ENCODE peak calls at places on chromosomes 13 and 19, in four cellular contexts. H is A549, L is omental fat pad, N is lower leg skin. F is an unnamed sample.

GRCh38 chr19:45637890-45638667 is 1.1 kb downstream of the EML2 start:
- DNase-seq in H (peak; percentile 62), L (no peak), N (no peak), F (no peak)

GRCh38 chr19:13060964-13061927 is 41.4 kb downstream of the LYL1 start:
- DNase-seq in H (peak; percentile 68), L (peak; percentile 72), N (peak; percentile 78), F (peak; percentile 90)

GRCh38 chr19:1408300-1409203 is 1.2 kb downstream of the DAZAP1 start:
- DNase-seq in H (no peak), L (no peak), N (no peak), F (peak; percentile 62)

GRCh38 chr19:37926255-37926654 is 19.2 kb downstream of the SIPA1L3 start:
- DNase-seq in H (no peak), L (no peak), N (no peak), F (no peak)

GRCh38 chr13:71906438-71906837 is 39.4 kb upstream of the DACH1 start:
- DNase-seq in H (no peak), L (no peak), N (no peak), F (no peak)

GRCh38 chr13:45350152-45350551 is 9.2 kb upstream of the TPT1 start:
- DNase-seq in H (no peak), L (no peak), N (no peak), F (no peak)

GRCh38 chr13:27556109-27556508 is 64.2 kb downstream of the LNX2 start:
- DNase-seq in H (peak; percentile 5), L (no peak), N (no peak), F (no peak)

GRCh38 chr13:95535243-95535642 is 17.3 kb upstream of the CLDN10 start:
- DNase-seq in H (peak; percentile 89), L (no peak), N (no peak), F (no peak)

GRCh38 chr19:5086725-5087439 is 118.0 kb downstream of the KDM4B start:
- DNase-seq in H (peak; percentile 30), L (no peak), N (no peak), F (no peak)

GRCh38 chr13:23020246-23020843 is 160.4 kb upstream of the SGCG start:
- DNase-seq in H (peak; percentile 66), L (no peak), N (peak; percentile 30), F (no peak)

GRCh38 chr13:39951301-39951700 is 295.8 kb downstream of the COG6 start:
- DNase-seq in H (no peak), L (no peak), N (no peak), F (no peak)

GRCh38 chr19:41541990-41542584 is 33.9 kb upstream of the CEACAM21 start:
- DNase-seq in H (peak; percentile 73), L (peak; percentile 59), N (no peak), F (no peak)

GRCh38 chr19:16527971-16528521 is 14.2 kb downstream of the CHERP start:
- DNase-seq in H (peak; percentile 31), L (no peak), N (no peak), F (no peak)
- TF ChIP-seq CTCF in H (peak; percentile 24), L (no peak), N (no peak), F (no peak)

GRCh38 chr19:53394522-53394973 is 401 bp upstream of the ZNF765 start:
- DNase-seq in H (no peak), L (peak; percentile 24), N (peak; percentile 21), F (no peak)

GRCh38 chr19:53389591-53390377 is 5.2 kb upstream of the ZNF765 start:
- DNase-seq in H (no peak), L (no peak), N (no peak), F (no peak)

GRCh38 chr19:53394974-53395839 is at the start of gene ZNF765:
- DNase-seq in H (peak; percentile 93), L (peak; percentile 93), N (peak; percentile 93), F (peak; percentile 99)
- TF ChIP-seq CTCF in H (peak; percentile 22), L (no peak), N (no peak), F (peak; percentile 62)

GRCh38 chr13:52743988-52744387 is 4.4 kb upstream of the CNMD start:
- DNase-seq in H (no peak), L (no peak), N (no peak), F (no peak)
- TF ChIP-seq CTCF in H (no peak), L (no peak), N (no peak), F (no peak)

GRCh38 chr13:49495783-49496762 is at the start of gene PHF11:
- DNase-seq in H (peak; percentile 56), L (peak; percentile 45), N (peak; percentile 81), F (peak; percentile 57)
- TF ChIP-seq CTCF in H (no peak), L (no peak), N (no peak), F (no peak)

DNA sequence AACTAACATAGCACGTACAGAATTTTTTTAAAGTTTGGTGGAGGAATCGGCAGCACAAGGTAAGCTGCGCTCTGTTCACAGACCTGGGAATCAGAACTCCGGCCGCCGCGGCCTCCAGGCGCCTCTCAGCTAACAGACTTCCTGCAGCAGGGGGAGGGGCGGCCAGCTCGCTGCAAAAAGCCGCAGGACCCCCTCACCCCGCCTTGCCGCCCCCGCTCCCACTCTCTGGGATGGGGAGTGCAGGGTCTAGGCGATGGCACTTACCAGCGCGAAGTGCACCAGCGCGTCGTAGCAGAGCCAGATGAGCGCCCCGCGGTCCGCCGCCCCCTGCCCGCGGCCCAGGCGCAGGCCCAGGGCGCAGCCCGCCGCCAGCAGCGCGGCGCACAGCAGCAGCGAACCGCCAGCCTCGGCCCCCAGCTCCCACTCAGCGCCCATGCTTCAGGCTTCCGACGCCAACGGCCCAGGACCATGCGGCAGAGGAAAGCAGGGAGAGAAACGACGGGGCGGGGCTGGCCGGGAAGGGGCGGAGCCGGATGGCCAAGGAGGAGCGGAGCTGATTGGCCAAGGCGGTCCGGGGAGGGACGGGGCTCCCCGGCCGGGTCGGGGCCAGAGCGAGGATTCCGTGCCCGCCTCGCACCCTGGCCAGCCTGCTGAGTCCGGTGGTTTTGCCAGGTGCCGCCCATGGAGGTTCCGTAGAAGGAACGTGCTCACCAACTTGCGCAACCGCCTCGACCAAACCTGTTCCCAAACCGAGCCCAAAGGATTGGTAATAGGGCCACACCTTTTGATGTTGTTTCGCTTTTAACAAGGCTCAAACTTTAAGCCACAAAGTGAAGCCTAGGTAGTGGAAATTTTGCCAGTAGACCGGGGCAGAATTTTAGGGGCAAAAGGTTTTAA is at the start of gene EBPL:
- DNase-seq in H (peak; percentile 87), L (peak; percentile 75), N (peak; percentile 93), F (peak; percentile 92)
- TF ChIP-seq CTCF in H (no peak), L (no peak), N (no peak), F (no peak)

GRCh38 chr13:46385946-46386345 is 1.1 kb downstream of the RUBCNL start:
- DNase-seq in H (no peak), L (no peak), N (no peak), F (no peak)

GRCh38 chr13:46386426-46386995 is 541 bp downstream of the RUBCNL start:
- DNase-seq in H (no peak), L (no peak), N (no peak), F (no peak)

GRCh38 chr13:46388846-46389245 is 1.8 kb upstream of the RUBCNL start:
- DNase-seq in H (no peak), L (no peak), N (no peak), F (no peak)

GRCh38 chr13:46388308-46388707 is 1.3 kb upstream of the RUBCNL start:
- DNase-seq in H (no peak), L (no peak), N (no peak), F (no peak)

GRCh38 chr13:46386996-46387851 is at the start of gene RUBCNL:
- DNase-seq in H (peak; percentile 29), L (no peak), N (no peak), F (no peak)
- TF ChIP-seq CTCF in H (no peak), L (no peak), N (no peak), F (no peak)

F was measured in mesothelial cell of epicardium.